ENCODE peak calls at places on chromosomes 11 and 22, in nine cellular contexts. Y is nucleus accumbens, Z is Karpas-422, W is NCI-H1092, C is NCI-H748 treated with DMSO at 0.1 percent for 48 hours, F is left kidney, H is NCI-H187, X is NAMALWA, B is ureter. A is an unnamed sample.

GRCh38 chr11:65445101-65445603 is 22.6 kb downstream of the NEAT1 start:
- DNase-seq in Y (no peak), Z (peak), W (no peak), C (no peak), F (no peak), H (no peak), X (no peak), B (no peak), A (no peak)

GRCh38 chr11:1121343-1122331 is 36.1 kb upstream of the MUC5AC start:
- DNase-seq in Y (no peak), Z (no peak), W (no peak), C (no peak), F (no peak), H (no peak), X (no peak), B (no peak), A (no peak)

GRCh38 chr11:76119779-76120178 is 86.5 kb downstream of the WNT11 start:
- DNase-seq in Y (no peak), Z (no peak), W (no peak), C (no peak), F (peak), H (no peak), X (no peak), B (no peak), A (no peak)

GRCh38 chr11:23988381-23989006 is 508.4 kb upstream of the LUZP2 start:
- DNase-seq in Y (no peak), Z (no peak), W (no peak), C (no peak), F (no peak), H (no peak), X (no peak), B (no peak), A (no peak)

GRCh38 chr11:32830796-32831195 is 1.1 kb downstream of the PRRG4 start:
- DNase-seq in Y (no peak), Z (no peak), W (no peak), C (no peak), F (peak), H (no peak), X (no peak), B (no peak), A (no peak)

GRCh38 chr22:38246692-38247091 is 26.1 kb downstream of the TMEM184B start:
- DNase-seq in Y (peak), Z (no peak), W (no peak), C (no peak), F (no peak), H (no peak), X (no peak), B (no peak), A (no peak)

GRCh38 chr11:86013718-86014117 is 55.2 kb downstream of the PICALM start:
- DNase-seq in Y (no peak), Z (no peak), W (no peak), C (no peak), F (no peak), H (no peak), X (no peak), B (no peak), A (no peak)

GRCh38 chr11:76316726-76317125 is 64.2 kb downstream of the THAP12 start:
- DNase-seq in Y (no peak), Z (no peak), W (no peak), C (no peak), F (no peak), H (no peak), X (peak), B (no peak), A (no peak)

GRCh38 chr22:22812031-22812905 is 75.3 kb upstream of the IGLL5 start:
- DNase-seq in Y (no peak), Z (peak), W (no peak), C (no peak), F (no peak), H (no peak), X (no peak), B (no peak), A (no peak)

GRCh38 chr22:31956360-31956759 is 12.0 kb downstream of the YWHAH start:
- DNase-seq in Y (no peak), Z (no peak), W (no peak), C (no peak), F (no peak), H (no peak), X (no peak), B (no peak), A (no peak)